ENCODE peak calls at places on chromosomes 4 and X, in four cellular contexts. Y, G, O and N are unnamed samples.
A peak's percentile ranks its signal among the peaks of the same experiment; 100 is the strongest.

GRCh38 chrX:19372170-19373033 is 28.7 kb downstream of the PDHA1 start:
- DNase-seq in Y (peak; percentile 64), G (no peak), O (peak; percentile 74), N (peak; percentile 75)

GRCh38 chrX:83845397-83845796 is 15.5 kb upstream of the CYLC1 start:
- DNase-seq in Y (no peak), G (peak; percentile 0), O (peak; percentile 55), N (peak; percentile 35)

GRCh38 chr4:41217020-41217333 is 2.6 kb upstream of the APBB2 start:
- DNase-seq in Y (no peak), O (no peak), G (no peak), N (no peak)

GRCh38 chr4:91325495-91325894 is 978.3 kb upstream of the GRID2 start:
- DNase-seq in O (peak; percentile 70), Y (peak; percentile 44), G (no peak), N (no peak)

GRCh38 chrX:64184396-64184795 is 21.1 kb downstream of the AMER1 start:
- DNase-seq in Y (peak; percentile 15), G (no peak), O (no peak), N (no peak)

GRCh38 chr4:54683616-54684346 is 26.0 kb downstream of the KIT start:
- DNase-seq in Y (no peak), O (peak; percentile 74), G (no peak), N (peak; percentile 70)

GRCh38 chr4:170853422-170854021 is 763.8 kb upstream of the AADAT start:
- DNase-seq in Y (no peak), O (peak; percentile 50), G (no peak), N (peak; percentile 1)

GRCh38 chrX:74505437-74505836 is 84.1 kb downstream of the SLC16A2 start:
- DNase-seq in G (no peak), O (no peak), Y (no peak), N (no peak)

GRCh38 chr4:139419388-139419914 is 34.5 kb upstream of the RAB33B start:
- DNase-seq in G (peak; percentile 19), O (no peak), Y (peak; percentile 53), N (peak; percentile 99)

GRCh38 chr4:110527156-110527555 is 51.2 kb downstream of the ENPEP start:
- DNase-seq in G (no peak), Y (no peak), O (no peak), N (no peak)

GRCh38 chr4:183081116-183081469 is 18.0 kb upstream of the WWC2 start:
- DNase-seq in O (no peak), Y (no peak), G (no peak), N (no peak)